ENCODE peak calls at places on chromosomes 13 and 19, in ten cellular contexts. T is stomach, C is GM12891, S is gastrocnemius medialis, G is heart left ventricle, V is lower leg skin, I is H54, P is sigmoid colon, F is thyroid gland, Q is prostate gland. U is an unnamed sample.

GRCh38 chr13:105272660-105273631 is 1262.5 kb downstream of the EFNB2 start:
- DNase-seq in T (no peak), C (no peak), S (no peak), G (no peak), V (no peak), I (no peak), P (no peak), F (no peak), Q (no peak), U (no peak)

GRCh38 chr13:95588721-95589120 is 36.2 kb downstream of the CLDN10 start:
- DNase-seq in T (no peak), C (no peak), S (no peak), G (no peak), V (no peak), I (no peak), P (no peak), F (no peak), Q (no peak), U (no peak)

GRCh38 chr19:29819300-29819699 is 7.5 kb downstream of the CCNE1 start:
- DNase-seq in T (no peak), C (no peak), S (no peak), G (no peak), V (no peak), I (no peak), P (no peak), F (no peak), Q (no peak), U (no peak)

GRCh38 chr19:34577056-34577455 is 95.5 kb downstream of the WTIP start:
- DNase-seq in T (no peak), C (no peak), S (no peak), G (no peak), V (no peak), I (no peak), P (no peak), F (no peak), Q (no peak), U (no peak)

GRCh38 chr13:94658926-94659649 is 53.3 kb downstream of the SOX21 start:
- DNase-seq in T (no peak), C (no peak), S (no peak), G (no peak), V (no peak), I (no peak), P (no peak), F (no peak), Q (no peak), U (no peak)

GRCh38 chr13:28425796-28426195 is 69.1 kb downstream of the FLT1 start:
- DNase-seq in T (no peak), C (no peak), S (no peak), G (no peak), V (no peak), I (no peak), P (no peak), F (no peak), Q (no peak), U (no peak)

GRCh38 chr13:31595568-31595967 is 143.8 kb upstream of the RXFP2 start:
- DNase-seq in T (no peak), C (no peak), S (no peak), G (no peak), V (no peak), I (no peak), P (no peak), F (no peak), Q (no peak), U (no peak)

GRCh38 chr13:97884707-97885468 is 68.6 kb upstream of the IPO5 start:
- DNase-seq in T (no peak), C (no peak), S (no peak), G (no peak), V (no peak), I (no peak), P (no peak), F (no peak), Q (no peak), U (no peak)

GRCh38 chr19:52070496-52070895 is 21.9 kb upstream of the ZNF432 start:
- DNase-seq in T (no peak), C (no peak), S (no peak), G (no peak), V (no peak), I (no peak), P (no peak), F (no peak), Q (no peak), U (no peak)

GRCh38 chr19:23101241-23101640 is 15.6 kb upstream of the ZNF730 start:
- DNase-seq in T (no peak), C (no peak), S (no peak), G (no peak), V (no peak), I (no peak), P (no peak), F (no peak), Q (no peak), U (no peak)

GRCh38 chr13:102117175-102117830 is 284.5 kb downstream of the FGF14 start:
- DNase-seq in T (no peak), C (no peak), S (no peak), G (no peak), V (no peak), I (no peak), P (no peak), F (no peak), Q (peak; percentile 54), U (peak; percentile 72)

GRCh38 chr13:29999492-30000372 is 149.3 kb upstream of the UBL3 start:
- DNase-seq in T (no peak), C (no peak), S (no peak), G (no peak), V (no peak), I (no peak), P (no peak), F (no peak), Q (no peak), U (no peak)

GRCh38 chr19:28633223-28634030 is 579.5 kb downstream of the UQCRFS1 start:
- DNase-seq in T (no peak), C (peak; percentile 20), S (no peak), G (no peak), V (no peak), I (peak; percentile 42), P (no peak), F (peak; percentile 6), Q (no peak), U (no peak)

GRCh38 chr13:46288570-46289259 is 77.0 kb downstream of the LRRC63 start:
- DNase-seq in T (no peak), C (no peak), S (no peak), G (no peak), V (no peak), I (no peak), P (no peak), F (no peak), Q (peak; percentile 17), U (no peak)

GRCh38 chr13:50353651-50354415 is 338.6 kb downstream of the KCNRG start:
- DNase-seq in T (no peak), C (no peak), S (no peak), G (no peak), V (no peak), I (no peak), P (no peak), F (peak; percentile 35), Q (no peak), U (no peak)

GRCh38 chr13:44243198-44243852 is 130.3 kb upstream of the SERP2 start:
- DNase-seq in T (peak; percentile 35), C (no peak), S (no peak), G (no peak), V (no peak), I (no peak), P (no peak), F (no peak), Q (no peak), U (peak; percentile 45)

GRCh38 chr13:110582421-110582954 is 21.0 kb upstream of the RAB20 start:
- DNase-seq in T (no peak), C (no peak), S (no peak), G (no peak), V (peak; percentile 80), I (no peak), P (no peak), F (no peak), Q (no peak), U (no peak)

GRCh38 chr19:21046489-21046888 is 26.0 kb downstream of the ZNF430 start:
- DNase-seq in T (no peak), C (no peak), S (no peak), G (no peak), V (no peak), I (no peak), P (no peak), F (no peak), Q (no peak), U (no peak)
- TF ChIP-seq POLR2A in T (no peak), C (no peak), S (no peak), G (no peak), V (no peak), I (no peak), P (no peak), F (no peak), Q (no peak), U (no peak)

GRCh38 chr13:100588350-100589177 is at the start of gene GGACT:
- DNase-seq in T (peak; percentile 79), C (peak; percentile 96), S (no peak), G (peak; percentile 90), V (peak; percentile 93), I (peak; percentile 81), P (peak; percentile 74), F (peak; percentile 72), Q (peak; percentile 46), U (peak; percentile 66)
- TF ChIP-seq POLR2A in T (no peak), C (no peak), S (no peak), G (no peak), V (no peak), I (peak; percentile 26), P (no peak), F (no peak), Q (no peak), U (no peak)

GRCh38 chr19:1905071-1905862 is at the start of the genes ADAT3 and SCAMP4:
- DNase-seq in T (peak; percentile 99), C (peak; percentile 92), S (peak; percentile 99), G (peak; percentile 100), V (peak; percentile 100), I (peak; percentile 96), P (peak; percentile 100), F (peak; percentile 99), Q (peak; percentile 99), U (peak; percentile 98)
- TF ChIP-seq POLR2A in T (no peak), C (peak; percentile 28), S (peak; percentile 88), G (peak; percentile 83), V (no peak), I (peak; percentile 43), P (peak; percentile 40), F (peak; percentile 55), Q (peak; percentile 95), U (peak; percentile 80)

GRCh38 chr19:10895920-10896319 is 24.6 kb downstream of the CARM1 start:
- DNase-seq in T (no peak), C (no peak), S (no peak), G (no peak), V (no peak), I (no peak), P (no peak), F (no peak), Q (no peak), U (no peak)

GRCh38 chr19:10896851-10897526 is 25.6 kb downstream of the CARM1 start:
- DNase-seq in T (no peak), C (no peak), S (peak; percentile 11), G (no peak), V (no peak), I (no peak), P (no peak), F (no peak), Q (peak; percentile 71), U (no peak)

GRCh38 chr19:10895363-10895762 is 24.0 kb downstream of the CARM1 start:
- DNase-seq in T (no peak), C (no peak), S (no peak), G (no peak), V (no peak), I (no peak), P (no peak), F (no peak), Q (no peak), U (no peak)

GRCh38 chr19:10898633-10899032 is 27.3 kb downstream of the CARM1 start:
- DNase-seq in T (no peak), C (no peak), S (no peak), G (no peak), V (no peak), I (no peak), P (no peak), F (peak; percentile 10), Q (no peak), U (no peak)

GRCh38 chr19:10899171-10899653 is 27.9 kb downstream of the CARM1 start:
- DNase-seq in T (peak; percentile 85), C (no peak), S (peak; percentile 68), G (no peak), V (no peak), I (no peak), P (no peak), F (peak; percentile 64), Q (peak; percentile 66), U (peak; percentile 94)
- TF ChIP-seq POLR2A in T (no peak), C (no peak), S (no peak), G (no peak), V (no peak), I (no peak), P (no peak), F (no peak), Q (no peak), U (no peak)

U was measured in breast epithelium.